ENCODE peak calls at places on chromosomes 13 and 19, in six cellular contexts. One of them, this sample, is unnamed.

GRCh38 chr13:76795701-76796695 is 90.2 kb downstream of the KCTD12 start:
- DNase-seq in neural crest cell: no peak
- DNase-seq in B cell: no peak
- DNase-seq in fibroblast of lung: peak; percentile 45
- DNase-seq in pancreas: no peak
- DNase-seq in tibial nerve: no peak
- DNase-seq in this sample: no peak

GRCh38 chr13:112117955-112118302 is 51.0 kb downstream of the SOX1 start:
- DNase-seq in neural crest cell: no peak
- DNase-seq in B cell: no peak
- DNase-seq in fibroblast of lung: no peak
- DNase-seq in pancreas: no peak
- DNase-seq in tibial nerve: no peak
- DNase-seq in this sample: no peak

GRCh38 chr13:106101201-106101600 is 434.3 kb downstream of the EFNB2 start:
- DNase-seq in neural crest cell: no peak
- DNase-seq in B cell: no peak
- DNase-seq in fibroblast of lung: no peak
- DNase-seq in pancreas: no peak
- DNase-seq in tibial nerve: no peak
- DNase-seq in this sample: no peak

GRCh38 chr13:73299787-73300186 is 241.0 kb downstream of the KLF5 start:
- DNase-seq in neural crest cell: no peak
- DNase-seq in B cell: no peak
- DNase-seq in fibroblast of lung: no peak
- DNase-seq in pancreas: no peak
- DNase-seq in tibial nerve: no peak
- DNase-seq in this sample: no peak

GRCh38 chr13:74210693-74211393 is 76.6 kb upstream of the KLF12 start:
- DNase-seq in neural crest cell: no peak
- DNase-seq in B cell: no peak
- DNase-seq in fibroblast of lung: peak; percentile 93
- DNase-seq in pancreas: no peak
- DNase-seq in tibial nerve: peak; percentile 9
- DNase-seq in this sample: no peak

GRCh38 chr13:32838985-32839384 is 177.2 kb upstream of the KL start:
- DNase-seq in neural crest cell: no peak
- DNase-seq in B cell: peak; percentile 14
- DNase-seq in fibroblast of lung: peak; percentile 72
- DNase-seq in pancreas: no peak
- DNase-seq in tibial nerve: no peak
- DNase-seq in this sample: peak; percentile 67

GRCh38 chr13:103299079-103299478 is 232.9 kb upstream of the SLC10A2 start:
- DNase-seq in neural crest cell: no peak
- DNase-seq in B cell: no peak
- DNase-seq in fibroblast of lung: no peak
- DNase-seq in pancreas: no peak
- DNase-seq in tibial nerve: no peak
- DNase-seq in this sample: no peak

GRCh38 chr19:27744926-27745844 is 1467.8 kb downstream of the UQCRFS1 start:
- DNase-seq in neural crest cell: no peak
- DNase-seq in B cell: no peak
- DNase-seq in fibroblast of lung: no peak
- DNase-seq in pancreas: no peak
- DNase-seq in tibial nerve: no peak
- DNase-seq in this sample: no peak

GRCh38 chr19:42325896-42326771 is 699 bp downstream of the MEGF8 start:
- DNase-seq in neural crest cell: peak; percentile 12
- DNase-seq in B cell: peak; percentile 56
- DNase-seq in fibroblast of lung: no peak
- DNase-seq in pancreas: peak; percentile 40
- DNase-seq in tibial nerve: no peak
- DNase-seq in this sample: peak; percentile 63

GRCh38 chr19:4539697-4540581 is at the start of gene LRG1:
- DNase-seq in neural crest cell: no peak
- DNase-seq in B cell: no peak
- DNase-seq in fibroblast of lung: no peak
- DNase-seq in pancreas: peak; percentile 90
- DNase-seq in tibial nerve: peak; percentile 24
- DNase-seq in this sample: peak; percentile 85

GRCh38 chr13:77928909-77929308 is 10.3 kb upstream of the EDNRB start:
- DNase-seq in neural crest cell: no peak
- DNase-seq in B cell: no peak
- DNase-seq in fibroblast of lung: no peak
- DNase-seq in pancreas: no peak
- DNase-seq in tibial nerve: no peak
- DNase-seq in this sample: peak; percentile 42

GRCh38 chr19:58518261-58519086 is 1.1 kb downstream of the ZBTB45 start:
- DNase-seq in neural crest cell: no peak
- DNase-seq in B cell: no peak
- DNase-seq in fibroblast of lung: no peak
- DNase-seq in pancreas: peak; percentile 27
- DNase-seq in tibial nerve: no peak
- DNase-seq in this sample: no peak
- TF ChIP-seq CTCF in neural crest cell: no peak
- TF ChIP-seq CTCF in B cell: no peak
- TF ChIP-seq CTCF in fibroblast of lung: no peak
- TF ChIP-seq CTCF in pancreas: no peak
- TF ChIP-seq CTCF in tibial nerve: no peak
- TF ChIP-seq CTCF in this sample: no peak

GRCh38 chr19:40266912-40267600 is 18.1 kb downstream of the AKT2 start:
- DNase-seq in neural crest cell: no peak
- DNase-seq in B cell: no peak
- DNase-seq in fibroblast of lung: no peak
- DNase-seq in pancreas: no peak
- DNase-seq in tibial nerve: no peak
- DNase-seq in this sample: no peak
- TF ChIP-seq CTCF in neural crest cell: no peak
- TF ChIP-seq CTCF in B cell: no peak
- TF ChIP-seq CTCF in fibroblast of lung: no peak
- TF ChIP-seq CTCF in pancreas: no peak
- TF ChIP-seq CTCF in tibial nerve: no peak
- TF ChIP-seq CTCF in this sample: no peak

GRCh38 chr19:24086974-24087595 is at the start of gene ZNF254:
- DNase-seq in neural crest cell: peak; percentile 75
- DNase-seq in B cell: peak; percentile 86
- DNase-seq in fibroblast of lung: peak; percentile 96
- DNase-seq in pancreas: peak; percentile 87
- DNase-seq in tibial nerve: peak; percentile 93
- DNase-seq in this sample: peak; percentile 82
- TF ChIP-seq CTCF in neural crest cell: no peak
- TF ChIP-seq CTCF in B cell: no peak
- TF ChIP-seq CTCF in fibroblast of lung: no peak
- TF ChIP-seq CTCF in pancreas: no peak
- TF ChIP-seq CTCF in tibial nerve: no peak
- TF ChIP-seq CTCF in this sample: no peak

GRCh38 chr19:38231918-38232317 is 7.9 kb upstream of the DPF1 start:
- DNase-seq in neural crest cell: no peak
- DNase-seq in B cell: no peak
- DNase-seq in fibroblast of lung: no peak
- DNase-seq in pancreas: no peak
- DNase-seq in tibial nerve: no peak
- DNase-seq in this sample: no peak

GRCh38 chr19:38228005-38228377 is 4.0 kb upstream of the DPF1 start:
- DNase-seq in neural crest cell: no peak
- DNase-seq in B cell: no peak
- DNase-seq in fibroblast of lung: no peak
- DNase-seq in pancreas: no peak
- DNase-seq in tibial nerve: no peak
- DNase-seq in this sample: no peak

GRCh38 chr19:38228491-38229439 is 4.7 kb upstream of the DPF1 start:
- DNase-seq in neural crest cell: peak; percentile 64
- DNase-seq in B cell: no peak
- DNase-seq in fibroblast of lung: no peak
- DNase-seq in pancreas: no peak
- DNase-seq in tibial nerve: no peak
- DNase-seq in this sample: no peak

GRCh38 chr19:38227272-38228004 is 3.4 kb upstream of the DPF1 start:
- DNase-seq in neural crest cell: no peak
- DNase-seq in B cell: no peak
- DNase-seq in fibroblast of lung: no peak
- DNase-seq in pancreas: no peak
- DNase-seq in tibial nerve: no peak
- DNase-seq in this sample: no peak

GRCh38 chr19:38229585-38230073 is 5.6 kb upstream of the DPF1 start:
- DNase-seq in neural crest cell: peak; percentile 76
- DNase-seq in B cell: peak; percentile 81
- DNase-seq in fibroblast of lung: peak; percentile 89
- DNase-seq in pancreas: peak; percentile 37
- DNase-seq in tibial nerve: no peak
- DNase-seq in this sample: peak; percentile 91
- TF ChIP-seq CTCF in neural crest cell: no peak
- TF ChIP-seq CTCF in B cell: no peak
- TF ChIP-seq CTCF in fibroblast of lung: no peak
- TF ChIP-seq CTCF in pancreas: no peak
- TF ChIP-seq CTCF in tibial nerve: no peak
- TF ChIP-seq CTCF in this sample: no peak

GRCh38 chr13:23789576-23790346 is 99.4 kb downstream of the MIPEP start:
- DNase-seq in neural crest cell: no peak
- DNase-seq in B cell: no peak
- DNase-seq in fibroblast of lung: no peak
- DNase-seq in pancreas: no peak
- DNase-seq in tibial nerve: peak; percentile 32
- DNase-seq in this sample: no peak

GRCh38 chr13:23790591-23791170 is 98.5 kb downstream of the MIPEP start:
- DNase-seq in neural crest cell: no peak
- DNase-seq in B cell: no peak
- DNase-seq in fibroblast of lung: peak; percentile 85
- DNase-seq in pancreas: no peak
- DNase-seq in tibial nerve: no peak
- DNase-seq in this sample: no peak

GRCh38 chr13:23788459-23788858 is 100.7 kb downstream of the MIPEP start:
- DNase-seq in neural crest cell: no peak
- DNase-seq in B cell: no peak
- DNase-seq in fibroblast of lung: no peak
- DNase-seq in pancreas: no peak
- DNase-seq in tibial nerve: no peak
- DNase-seq in this sample: no peak

GRCh38 chr13:23786607-23787006 is 102.6 kb downstream of the MIPEP start:
- DNase-seq in neural crest cell: no peak
- DNase-seq in B cell: no peak
- DNase-seq in fibroblast of lung: no peak
- DNase-seq in pancreas: no peak
- DNase-seq in tibial nerve: no peak
- DNase-seq in this sample: no peak
- TF ChIP-seq CTCF in neural crest cell: no peak
- TF ChIP-seq CTCF in B cell: no peak
- TF ChIP-seq CTCF in fibroblast of lung: no peak
- TF ChIP-seq CTCF in pancreas: no peak
- TF ChIP-seq CTCF in tibial nerve: no peak
- TF ChIP-seq CTCF in this sample: no peak

This sample was measured in GM20000.